ENCODE peak calls at places on chromosomes 5 and 9, in seven cellular contexts. X, O, H, R, Q, B and T are unnamed samples.

GRCh38 chr5:40333459-40334241 is 346.1 kb upstream of the PTGER4 start:
- DNase-seq in B (no peak), Q (no peak), X (no peak), O (no peak), R (no peak), H (no peak), T (no peak)

GRCh38 chr5:45696206-45696836 is at the start of gene HCN1:
- DNase-seq in H (no peak), X (peak; percentile 59), B (peak; percentile 32), Q (peak; percentile 93), O (peak; percentile 17), R (peak; percentile 80), T (peak; percentile 88)

GRCh38 chr5:375921-376871 is 54.7 kb downstream of the AHRR start:
- DNase-seq in X (no peak), H (no peak), B (no peak), O (no peak), R (peak; percentile 47), Q (peak; percentile 78), T (no peak)

GRCh38 chr9:96150324-96151023 is 151.5 kb downstream of the HSD17B3 start:
- DNase-seq in X (no peak), H (no peak), B (no peak), R (no peak), Q (no peak), O (no peak), T (no peak)

GRCh38 chr9:120723547-120723946 is 9.3 kb upstream of the MEGF9 start:
- DNase-seq in X (no peak), B (no peak), R (no peak), H (no peak), Q (no peak), O (no peak), T (no peak)

GRCh38 chr5:140672455-140673186 is 755 bp downstream of the DND1 start:
- DNase-seq in X (no peak), H (no peak), R (no peak), O (no peak), Q (peak; percentile 82), B (peak; percentile 30), T (peak; percentile 64)

GRCh38 chr5:130206686-130207085 is 302.4 kb downstream of the CHSY3 start:
- DNase-seq in H (no peak), B (no peak), R (no peak), Q (no peak), O (no peak), X (no peak), T (no peak)

GRCh38 chr5:120533581-120533980 is 69.5 kb downstream of the PRR16 start:
- DNase-seq in B (no peak), O (no peak), H (no peak), X (no peak), Q (no peak), R (no peak), T (no peak)

GRCh38 chr5:157300564-157300963 is 34.6 kb downstream of the CYFIP2 start:
- DNase-seq in H (no peak), B (no peak), R (no peak), Q (no peak), O (no peak), X (no peak), T (no peak)

GRCh38 chr5:160925281-160925680 is 73.3 kb upstream of the ATP10B start:
- DNase-seq in H (no peak), X (no peak), R (no peak), B (no peak), Q (no peak), O (no peak), T (peak; percentile 66)

GRCh38 chr5:137054335-137054734 is 444.8 kb downstream of the SPOCK1 start:
- DNase-seq in Q (no peak), X (no peak), R (no peak), B (no peak), H (no peak), O (no peak), T (no peak)

GRCh38 chr9:71619926-71620325 is 148.4 kb downstream of the CEMIP2 start:
- DNase-seq in X (no peak), B (no peak), O (no peak), Q (no peak), H (no peak), R (no peak), T (no peak)

GRCh38 chr5:52963636-52964035 is 25.5 kb upstream of the ITGA2 start:
- DNase-seq in X (no peak), B (no peak), H (no peak), R (no peak), O (no peak), Q (no peak), T (no peak)

GRCh38 chr9:20658677-20659473 is 25.2 kb upstream of the FOCAD start:
- DNase-seq in H (no peak), O (no peak), R (no peak), B (no peak), Q (no peak), X (no peak), T (no peak)

GRCh38 chr9:121372563-121373400 is 2.7 kb upstream of the STOM start:
- DNase-seq in O (peak; percentile 94), R (no peak), H (no peak), B (peak; percentile 33), X (no peak), Q (no peak), T (peak; percentile 27)

GRCh38 chr9:99092643-99093491 is 12.0 kb upstream of the TGFBR1 start:
- DNase-seq in H (no peak), R (no peak), X (no peak), O (no peak), B (no peak), Q (no peak), T (no peak)

GRCh38 chr5:61275841-61276240 is 56.2 kb upstream of the ZSWIM6 start:
- DNase-seq in H (no peak), X (peak; percentile 43), Q (no peak), R (no peak), B (no peak), O (no peak), T (no peak)

GRCh38 chr5:1737790-1738405 is 61.7 kb downstream of the MRPL36 start:
- DNase-seq in Q (no peak), R (no peak), H (no peak), X (no peak), O (peak; percentile 31), B (no peak), T (no peak)

GRCh38 chr9:80074439-80074838 is 502.7 kb downstream of the TLE4 start:
- DNase-seq in R (no peak), H (no peak), B (peak; percentile 25), Q (no peak), X (no peak), O (no peak), T (peak; percentile 4)

GRCh38 chr9:114671605-114672004 is 10.4 kb downstream of the TEX48 start:
- DNase-seq in O (no peak), Q (no peak), B (no peak), H (no peak), X (no peak), R (no peak), T (peak; percentile 71)

GRCh38 chr5:98110270-98110669 is 663.2 kb upstream of the RGMB start:
- DNase-seq in R (no peak), B (no peak), X (no peak), O (no peak), H (no peak), Q (no peak), T (no peak)

GRCh38 chr9:134676886-134677285 is 35.3 kb downstream of the COL5A1 start:
- DNase-seq in Q (no peak), R (peak; percentile 36), O (no peak), B (no peak), H (no peak), X (no peak), T (no peak)

GRCh38 chr5:68225188-68225910 is 9.8 kb downstream of the PIK3R1 start:
- DNase-seq in H (no peak), O (peak; percentile 23), X (peak; percentile 82), B (peak; percentile 57), Q (no peak), R (peak; percentile 60), T (peak; percentile 65)

DNA sequence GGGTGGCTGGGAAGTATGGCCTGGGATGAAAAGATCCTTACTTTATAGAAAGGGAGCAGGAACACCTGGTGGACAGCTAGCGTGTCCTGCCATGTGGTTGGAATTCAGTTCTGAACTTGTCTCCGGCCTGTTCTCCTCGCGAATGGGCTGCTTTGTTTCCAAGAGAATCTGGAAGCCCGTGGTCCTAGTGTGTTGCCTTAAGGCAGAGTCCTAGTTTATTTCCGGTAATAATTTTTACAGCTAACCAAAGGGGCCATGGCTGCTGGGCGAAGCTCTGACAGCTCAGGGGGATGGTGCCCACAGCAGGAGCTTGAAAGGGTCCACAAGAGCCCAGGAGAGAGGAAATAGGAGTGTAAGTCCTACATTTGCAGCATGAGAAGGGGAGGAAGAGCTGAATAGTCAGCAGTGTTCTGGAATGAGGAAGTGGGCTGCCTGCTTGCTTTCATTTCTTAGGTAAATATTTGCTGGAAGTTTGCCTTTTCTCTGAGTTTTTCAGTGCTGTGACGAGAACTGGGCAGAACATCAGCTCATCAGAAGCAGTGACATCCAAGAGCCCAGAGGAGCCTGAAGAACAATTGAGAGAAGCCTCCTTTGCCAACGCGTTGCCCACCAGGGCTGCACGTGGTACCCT is 13.1 kb upstream of the IGFBPL1 start:
- DNase-seq in H (no peak), X (no peak), B (no peak), R (no peak), O (peak; percentile 91), Q (no peak), T (peak; percentile 56)
- TF ChIP-seq POLR2A in H (no peak), X (no peak), B (no peak), R (no peak), O (peak; percentile 61), Q (no peak), T (peak; percentile 26)

GRCh38 chr9:19378154-19378553 is 1.9 kb downstream of the RPS6 start:
- DNase-seq in X (no peak), Q (no peak), R (no peak), H (no peak), O (no peak), B (no peak), T (no peak)

GRCh38 chr9:19375536-19375935 is 4.5 kb downstream of the RPS6 start:
- DNase-seq in B (no peak), X (no peak), R (no peak), Q (no peak), O (no peak), H (no peak), T (no peak)

GRCh38 chr9:19379283-19379682 is 753 bp downstream of the RPS6 start:
- DNase-seq in B (no peak), O (no peak), X (no peak), H (no peak), Q (no peak), R (no peak), T (no peak)

GRCh38 chr9:19378647-19379046 is 1.4 kb downstream of the RPS6 start:
- DNase-seq in X (no peak), B (no peak), R (no peak), O (no peak), Q (no peak), H (no peak), T (no peak)

GRCh38 chr9:19376931-19377330 is 3.1 kb downstream of the RPS6 start:
- DNase-seq in B (no peak), R (no peak), H (no peak), X (no peak), Q (no peak), O (no peak), T (no peak)
- TF ChIP-seq POLR2A in B (no peak), R (no peak), H (no peak), X (no peak), Q (no peak), O (peak; percentile 40), T (no peak)

GRCh38 chr9:33076360-33077004 is at the start of gene SMU1:
- DNase-seq in Q (peak; percentile 94), B (peak; percentile 97), R (peak; percentile 95), H (peak; percentile 84), X (peak; percentile 93), O (peak; percentile 96), T (peak; percentile 97)
- TF ChIP-seq POLR2A in Q (peak; percentile 80), B (peak; percentile 76), R (peak; percentile 87), H (peak; percentile 83), X (peak; percentile 57), O (peak; percentile 83), T (peak; percentile 71)

GRCh38 chr5:134183481-134183880 is 6.7 kb upstream of the SKP1 start:
- DNase-seq in R (no peak), O (no peak), Q (no peak), B (no peak), X (no peak), H (no peak), T (no peak)
- TF ChIP-seq POLR2A in R (no peak), O (no peak), Q (no peak), B (no peak), X (no peak), H (no peak), T (no peak)